ENCODE peak calls at places on chromosome 22, in five cellular contexts. Y is A172, O is hypothalamus, A is progenitor cell of endocrine pancreas, I is amygdala. X is an unnamed sample.

GRCh38 chr22:28978158-28978557 is 83.5 kb downstream of the C22orf31 start:
- DNase-seq in Y (peak; percentile 46), O (no peak), A (no peak), I (no peak), X (no peak)

GRCh38 chr22:46010177-46010867 is 33.4 kb upstream of the WNT7B start:
- DNase-seq in Y (no peak), O (no peak), A (no peak), I (no peak), X (no peak)

GRCh38 chr22:45224331-45224730 is 16.4 kb downstream of the KIAA0930 start:
- DNase-seq in Y (no peak), O (peak; percentile 58), A (no peak), I (no peak), X (no peak)

GRCh38 chr22:20656902-20657836 is 116.7 kb upstream of the SERPIND1 start:
- DNase-seq in Y (no peak), O (no peak), A (no peak), I (no peak), X (no peak)

GRCh38 chr22:37209140-37209845 is 3.0 kb downstream of the SSTR3 start:
- DNase-seq in Y (no peak), O (no peak), A (no peak), I (no peak), X (no peak)

GRCh38 chr22:35663371-35663770 is 15.1 kb downstream of the APOL6 start:
- DNase-seq in Y (no peak), O (no peak), A (no peak), I (no peak), X (no peak)

GRCh38 chr22:46066691-46067090 is 83.6 kb upstream of the PPARA start:
- DNase-seq in Y (peak; percentile 47), O (no peak), A (no peak), I (no peak), X (no peak)

GRCh38 chr22:36303874-36304273 is 50.9 kb downstream of the APOL1 start:
- DNase-seq in Y (no peak), O (no peak), A (no peak), I (no peak), X (no peak)

GRCh38 chr22:37904572-37905533 is 1.2 kb upstream of the MICALL1 start:
- DNase-seq in Y (peak; percentile 93), O (peak; percentile 75), A (no peak), I (peak; percentile 66), X (peak; percentile 50)

GRCh38 chr22:45977003-45977395 is at the start of gene WNT7B:
- DNase-seq in Y (no peak), O (no peak), A (no peak), I (no peak), X (peak; percentile 58)

GRCh38 chr22:30694171-30694637 is 470 bp upstream of the OSBP2 start:
- DNase-seq in Y (peak; percentile 13), O (peak; percentile 51), A (peak; percentile 57), I (peak; percentile 67), X (peak; percentile 62)

GRCh38 chr22:47606426-47606825 is 844.0 kb downstream of the TBC1D22A start:
- DNase-seq in Y (no peak), O (no peak), A (no peak), I (no peak), X (no peak)

GRCh38 chr22:38257170-38257569 is 15.6 kb downstream of the TMEM184B start:
- DNase-seq in Y (peak; percentile 37), O (no peak), A (no peak), I (no peak), X (no peak)

GRCh38 chr22:39309881-39310714 is 9.3 kb downstream of the RPL3 start:
- DNase-seq in Y (peak; percentile 30), O (no peak), A (no peak), I (no peak), X (no peak)

GRCh38 chr22:19138217-19139000 is 6.0 kb downstream of the ESS2 start:
- DNase-seq in Y (no peak), O (no peak), A (no peak), I (no peak), X (no peak)

GRCh38 chr22:25564979-25565677 is 653 bp downstream of the GRK3 start:
- DNase-seq in Y (no peak), O (peak; percentile 32), A (peak; percentile 22), I (peak; percentile 32), X (peak; percentile 92)

GRCh38 chr22:25404556-25404922 is 159.9 kb upstream of the GRK3 start:
- DNase-seq in Y (no peak), O (no peak), A (no peak), I (no peak), X (peak; percentile 90)

GRCh38 chr22:22682807-22683667 is 38.6 kb downstream of the GGTLC2 start:
- DNase-seq in Y (peak; percentile 28), O (no peak), A (no peak), I (no peak), X (no peak)

GRCh38 chr22:31579835-31580242 is 82.2 kb downstream of the PISD start:
- DNase-seq in Y (no peak), O (no peak), A (no peak), I (no peak), X (no peak)

GRCh38 chr22:27377901-27378300 is 423.7 kb downstream of the MN1 start:
- DNase-seq in Y (no peak), O (no peak), A (no peak), I (no peak), X (no peak)

GRCh38 chr22:35409783-35410662 is 10.1 kb downstream of the MCM5 start:
- DNase-seq in Y (no peak), O (peak; percentile 34), A (no peak), I (no peak), X (peak; percentile 65)